ENCODE peak calls at places on chromosomes 12 and 14, in eight cellular contexts. D is left lung; M is gastrocnemius medialis; R is naive thymus-derived CD4-positive, alpha-beta T cell; V is colonic mucosa; B is sigmoid colon; L is ovary; O is caudate nucleus. H is an unnamed sample.

GRCh38 chr12:46610754-46611153 is 215.0 kb downstream of the SLC38A4 start:
- DNase-seq in D (no peak), M (no peak), R (no peak), V (no peak), B (no peak), L (no peak), O (no peak), H (no peak)

GRCh38 chr12:92719674-92720073 is 16.9 kb downstream of the PLEKHG7 start:
- DNase-seq in D (no peak), M (no peak), R (no peak), V (no peak), B (no peak), L (no peak), O (no peak), H (no peak)

GRCh38 chr14:92546347-92547053 is 32.9 kb downstream of the RIN3 start:
- DNase-seq in D (no peak), M (no peak), R (no peak), V (no peak), B (no peak), L (no peak), O (no peak), H (no peak)

GRCh38 chr14:105852378-105853088 is 326.1 kb downstream of the TMEM121 start:
- DNase-seq in D (peak), M (no peak), R (no peak), V (peak), B (no peak), L (no peak), O (no peak), H (no peak)

GRCh38 chr12:126967152-126967551 is 1299.8 kb upstream of the TMEM132C start:
- DNase-seq in D (no peak), M (no peak), R (no peak), V (no peak), B (no peak), L (no peak), O (no peak), H (no peak)

GRCh38 chr14:81247271-81247766 is 26.6 kb upstream of the GTF2A1 start:
- DNase-seq in D (no peak), M (peak), R (no peak), V (no peak), B (no peak), L (no peak), O (no peak), H (no peak)

GRCh38 chr14:82854851-82855250 is 1321.2 kb upstream of the SEL1L start:
- DNase-seq in D (no peak), M (no peak), R (no peak), V (no peak), B (no peak), L (no peak), O (no peak), H (no peak)

GRCh38 chr12:112103758-112104504 is 4.7 kb downstream of the NAA25 start:
- DNase-seq in D (no peak), M (no peak), R (no peak), V (no peak), B (no peak), L (no peak), O (no peak), H (no peak)

GRCh38 chr12:55816876-55817351 is 610 bp downstream of the SARNP start:
- DNase-seq in D (no peak), M (no peak), R (no peak), V (no peak), B (peak), L (no peak), O (no peak), H (no peak)

GRCh38 chr12:92020983-92021664 is 124.5 kb downstream of the BTG1 start:
- DNase-seq in D (no peak), M (no peak), R (no peak), V (no peak), B (no peak), L (no peak), O (no peak), H (no peak)

GRCh38 chr14:74299061-74299545 is 3.6 kb downstream of the ABCD4 start:
- DNase-seq in D (no peak), M (no peak), R (no peak), V (peak), B (no peak), L (no peak), O (no peak), H (no peak)

GRCh38 chr12:21559855-21560569 is 33.9 kb downstream of the SPX start:
- DNase-seq in D (no peak), M (no peak), R (no peak), V (no peak), B (no peak), L (no peak), O (no peak), H (no peak)

GRCh38 chr12:10829994-10830393 is 3.8 kb upstream of the TAS2R10 start:
- DNase-seq in D (no peak), M (no peak), R (no peak), V (no peak), B (no peak), L (no peak), O (no peak), H (no peak)

GRCh38 chr14:91332448-91333059 is 85.1 kb downstream of the CCDC88C start:
- DNase-seq in D (peak), M (no peak), R (no peak), V (peak), B (no peak), L (no peak), O (no peak), H (no peak)

GRCh38 chr12:59891180-59891579 is 295.4 kb downstream of the SLC16A7 start:
- DNase-seq in D (no peak), M (no peak), R (no peak), V (no peak), B (no peak), L (no peak), O (no peak), H (no peak)

GRCh38 chr12:64968989-64969819 is 144.8 kb downstream of the TBC1D30 start:
- DNase-seq in D (no peak), M (no peak), R (no peak), V (no peak), B (no peak), L (no peak), O (no peak), H (no peak)

GRCh38 chr14:59428581-59429012 is 36.6 kb downstream of the GPR135 start:
- DNase-seq in D (no peak), M (no peak), R (no peak), V (no peak), B (no peak), L (no peak), O (no peak), H (no peak)

GRCh38 chr12:78062781-78063180 is 232.1 kb downstream of the NAV3 start:
- DNase-seq in D (no peak), M (no peak), R (no peak), V (no peak), B (no peak), L (peak), O (no peak), H (no peak)

GRCh38 chr12:24864796-24865125 is 84.1 kb downstream of the BCAT1 start:
- DNase-seq in D (no peak), M (no peak), R (no peak), V (no peak), B (no peak), L (no peak), O (no peak), H (no peak)

GRCh38 chr14:75238728-75239455 is 39.7 kb upstream of the FOS start:
- DNase-seq in D (no peak), M (no peak), R (no peak), V (no peak), B (no peak), L (peak), O (no peak), H (no peak)

GRCh38 chr14:22824711-22825359 is 4.9 kb upstream of the MRPL52 start:
- DNase-seq in D (no peak), M (no peak), R (no peak), V (no peak), B (peak), L (no peak), O (no peak), H (no peak)

GRCh38 chr12:67452119-67452805 is 183.1 kb downstream of the CAND1 start:
- DNase-seq in D (no peak), M (no peak), R (no peak), V (no peak), B (no peak), L (no peak), O (no peak), H (no peak)

GRCh38 chr14:104150201-104151027 is 12.0 kb downstream of the KIF26A start:
- DNase-seq in D (peak), M (no peak), R (no peak), V (no peak), B (no peak), L (peak), O (no peak), H (no peak)

GRCh38 chr12:122116707-122117535 is 38.4 kb downstream of the MLXIP start:
- DNase-seq in D (peak), M (peak), R (no peak), V (peak), B (peak), L (no peak), O (peak), H (peak)

GRCh38 chr12:122681814-122682213 is 21.3 kb downstream of the HCAR2 start:
- DNase-seq in D (no peak), M (no peak), R (no peak), V (no peak), B (no peak), L (no peak), O (no peak), H (no peak)

GRCh38 chr12:90808568-90808967 is 146.4 kb downstream of the CCER1 start:
- DNase-seq in D (no peak), M (no peak), R (no peak), V (no peak), B (no peak), L (no peak), O (no peak), H (no peak)

GRCh38 chr14:39180553-39180952 is 5.5 kb downstream of the PNN start:
- DNase-seq in D (no peak), M (no peak), R (no peak), V (no peak), B (no peak), L (no peak), O (no peak), H (no peak)

GRCh38 chr12:53098354-53098981 is 1.0 kb downstream of the IGFBP6 start:
- DNase-seq in D (no peak), M (peak), R (no peak), V (peak), B (peak), L (peak), O (peak), H (no peak)

GRCh38 chr14:68551045-68551683 is 241.7 kb downstream of the ZFP36L1 start:
- DNase-seq in D (peak), M (peak), R (no peak), V (no peak), B (no peak), L (no peak), O (no peak), H (no peak)

GRCh38 chr14:71311061-71311460 is 403.8 kb downstream of the PCNX1 start:
- DNase-seq in D (no peak), M (no peak), R (no peak), V (no peak), B (no peak), L (no peak), O (no peak), H (no peak)

GRCh38 chr12:14086838-14087237 is 105.4 kb upstream of the GRIN2B start:
- DNase-seq in D (no peak), M (no peak), R (no peak), V (no peak), B (no peak), L (no peak), O (no peak), H (no peak)

GRCh38 chr14:70029296-70030132 is 150.3 kb downstream of the SMOC1 start:
- DNase-seq in D (no peak), M (no peak), R (no peak), V (no peak), B (no peak), L (no peak), O (no peak), H (no peak)

GRCh38 chr12:52371716-52372115 is 4.4 kb upstream of the KRT85 start:
- DNase-seq in D (no peak), M (no peak), R (no peak), V (no peak), B (peak), L (no peak), O (no peak), H (no peak)

GRCh38 chr12:8917751-8918150 is 3.4 kb downstream of the PHC1 start:
- DNase-seq in D (no peak), M (no peak), R (no peak), V (no peak), B (no peak), L (no peak), O (no peak), H (no peak)

DNA sequence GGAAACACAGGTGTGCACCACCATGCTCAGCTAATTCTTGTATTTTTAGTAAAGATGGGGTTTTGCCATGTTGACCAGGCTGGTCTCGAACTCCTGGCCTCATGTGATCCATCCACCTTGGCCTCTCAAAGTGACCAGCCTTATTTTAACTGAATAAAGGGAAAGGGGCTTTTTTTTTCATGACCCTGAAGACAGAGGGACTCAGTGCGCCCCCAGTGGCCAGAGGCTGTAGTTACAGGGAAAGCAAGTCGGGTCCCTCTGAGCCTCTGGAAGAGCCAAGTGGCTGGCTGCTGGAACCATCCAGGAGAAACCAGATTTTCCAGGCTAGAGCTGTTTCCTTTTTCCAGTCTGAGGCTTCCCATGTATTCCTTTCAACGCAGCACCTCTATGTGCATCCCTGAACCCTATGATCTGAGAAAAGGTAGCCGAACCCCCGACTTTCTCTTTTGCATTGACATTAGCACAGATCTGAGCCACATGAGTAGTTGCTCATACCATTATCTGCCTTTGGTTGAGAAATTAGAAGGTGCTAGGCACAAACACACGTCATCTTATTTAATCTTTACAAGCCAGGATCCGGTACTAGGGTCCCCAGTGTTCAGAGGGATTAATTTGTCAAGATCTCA is 342.7 kb downstream of the CACNA1C start:
- DNase-seq in D (peak), M (no peak), R (no peak), V (peak), B (no peak), L (no peak), O (no peak), H (peak)
- H3K27ac ChIP-seq in D (peak), M (no peak), R (no peak), V (no peak), B (peak), L (no peak), O (no peak), H (no peak)

DNA sequence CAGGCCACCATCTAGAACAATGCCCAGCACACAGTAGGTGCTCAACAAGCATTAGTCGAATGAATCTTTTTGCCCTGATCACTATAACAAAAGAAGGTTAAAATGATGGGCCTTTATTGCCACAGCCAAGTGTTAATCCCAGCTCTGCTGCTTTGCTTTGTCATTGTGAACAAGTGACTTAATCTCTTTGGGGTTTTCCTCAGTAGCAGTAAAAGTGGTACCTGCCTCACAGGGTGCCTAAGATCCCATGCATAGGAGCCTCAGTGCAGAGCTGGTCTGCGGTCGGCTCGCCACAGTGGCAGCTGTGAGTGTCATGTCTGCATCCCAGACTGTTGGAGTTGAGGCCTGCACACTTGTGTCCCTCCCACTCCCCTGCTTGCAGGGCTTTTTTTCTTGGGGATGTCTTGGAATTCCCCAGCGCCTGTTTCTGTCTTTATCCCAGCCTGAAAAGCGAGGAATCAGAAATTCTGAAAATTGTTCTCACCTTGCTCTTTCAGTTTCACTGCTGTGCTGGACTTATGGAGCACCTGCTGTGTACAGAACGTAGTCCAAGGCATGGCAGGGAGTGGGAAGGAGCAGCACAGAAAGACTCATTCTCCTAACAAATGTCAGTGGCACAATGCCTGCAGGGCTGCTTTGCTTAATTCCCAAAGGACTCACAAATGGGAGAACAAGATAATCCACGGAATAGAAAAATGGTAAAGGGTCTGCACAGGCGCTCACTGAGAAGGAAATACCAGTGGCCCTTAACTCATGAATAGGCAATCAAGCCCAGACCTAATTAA is 90.8 kb downstream of the EML1 start:
- DNase-seq in D (no peak), M (no peak), R (no peak), V (no peak), B (no peak), L (no peak), O (no peak), H (no peak)
- H3K27ac ChIP-seq in D (no peak), M (no peak), R (no peak), V (no peak), B (no peak), L (no peak), O (peak), H (no peak)

GRCh38 chr12:104215638-104216297 is at the start of gene TXNRD1:
- DNase-seq in D (peak), M (peak), R (peak), V (peak), B (peak), L (peak), O (peak), H (no peak)
- H3K27ac ChIP-seq in D (peak), M (peak), R (peak), V (no peak), B (peak), L (peak), O (no peak), H (no peak)

GRCh38 chr12:101115326-101115725 is 94.7 kb downstream of the SLC5A8 start:
- DNase-seq in D (no peak), M (no peak), R (no peak), V (no peak), B (no peak), L (no peak), O (no peak), H (no peak)

GRCh38 chr12:101111441-101111840 is 98.6 kb downstream of the SLC5A8 start:
- DNase-seq in D (no peak), M (no peak), R (no peak), V (no peak), B (no peak), L (no peak), O (no peak), H (no peak)

GRCh38 chr12:101108130-101108529 is 101.9 kb downstream of the SLC5A8 start:
- DNase-seq in D (no peak), M (no peak), R (no peak), V (no peak), B (no peak), L (no peak), O (no peak), H (no peak)

GRCh38 chr12:101107032-101107763 is 102.8 kb downstream of the SLC5A8 start:
- DNase-seq in D (no peak), M (no peak), R (no peak), V (no peak), B (no peak), L (no peak), O (no peak), H (no peak)

GRCh38 chr12:101110856-101111255 is 99.2 kb downstream of the SLC5A8 start:
- DNase-seq in D (no peak), M (no peak), R (no peak), V (no peak), B (no peak), L (no peak), O (no peak), H (no peak)
- H3K27ac ChIP-seq in D (no peak), M (no peak), R (no peak), V (no peak), B (no peak), L (no peak), O (no peak), H (peak)

GRCh38 chr14:34364201-34364600 is 97.8 kb downstream of the SPTSSA start:
- DNase-seq in D (no peak), M (no peak), R (no peak), V (no peak), B (no peak), L (no peak), O (no peak), H (no peak)

GRCh38 chr14:34362625-34363251 is 99.3 kb downstream of the SPTSSA start:
- DNase-seq in D (no peak), M (no peak), R (no peak), V (no peak), B (no peak), L (no peak), O (no peak), H (no peak)

GRCh38 chr14:34365309-34365915 is 96.6 kb downstream of the SPTSSA start:
- DNase-seq in D (no peak), M (no peak), R (no peak), V (no peak), B (no peak), L (no peak), O (no peak), H (no peak)

GRCh38 chr14:34361504-34362011 is 100.5 kb downstream of the SPTSSA start:
- DNase-seq in D (no peak), M (no peak), R (no peak), V (no peak), B (no peak), L (no peak), O (no peak), H (no peak)

DNA sequence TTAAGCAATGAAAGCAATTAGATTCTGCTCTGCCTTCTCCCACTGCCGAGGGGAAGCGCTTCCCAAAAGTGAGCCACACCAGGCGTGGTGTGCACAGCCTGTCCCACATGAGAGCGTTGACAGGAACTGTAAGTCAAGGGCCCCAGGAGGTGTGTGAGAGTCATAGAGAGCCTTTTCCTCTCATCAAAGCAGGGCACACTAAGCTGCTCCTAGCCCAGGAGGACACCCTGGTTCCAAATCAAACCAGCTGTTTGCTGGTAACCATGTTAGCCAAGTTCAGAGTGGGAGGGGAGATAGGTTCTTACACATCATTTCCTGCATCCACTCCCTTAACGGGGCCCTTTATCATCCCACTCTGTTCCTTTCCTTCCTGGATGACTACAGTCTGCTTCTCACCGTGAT is 98.3 kb downstream of the SPTSSA start:
- DNase-seq in D (no peak), M (no peak), R (no peak), V (no peak), B (no peak), L (no peak), O (no peak), H (no peak)
- H3K27ac ChIP-seq in D (no peak), M (no peak), R (no peak), V (no peak), B (no peak), L (no peak), O (no peak), H (no peak)

H was measured in substantia nigra.